ENCODE peak calls at places on chromosomes 12 and 14, in seven cellular contexts. M is CD8-positive, alpha-beta T cell; A is HepG2; R is GM06990; D is WERI-Rb-1; W is mesothelial cell of epicardium; E is choroid plexus epithelial cell. P is an unnamed sample.

GRCh38 chr12:69330475-69331473 is 17.4 kb upstream of the LYZ start:
- DNase-seq in M (peak), A (no peak), R (peak), D (peak), W (peak), E (peak), P (peak)

GRCh38 chr14:100644784-100645183 is 57.6 kb upstream of the BEGAIN start:
- DNase-seq in R (no peak), E (no peak), M (no peak), A (no peak), W (no peak), D (no peak), P (no peak)

GRCh38 chr12:28409892-28410291 is 219.6 kb downstream of the CCDC91 start:
- DNase-seq in E (peak), D (no peak), R (no peak), A (no peak), W (no peak), M (no peak), P (no peak)

GRCh38 chr14:96143906-96144305 is 60.7 kb upstream of the BDKRB2 start:
- DNase-seq in W (no peak), R (no peak), E (no peak), D (no peak), M (no peak), A (no peak), P (no peak)

GRCh38 chr14:42671636-42672035 is 1065.0 kb downstream of the LRFN5 start:
- DNase-seq in E (no peak), A (no peak), M (no peak), W (no peak), D (no peak), R (no peak), P (no peak)

GRCh38 chr14:70011098-70011497 is 131.9 kb downstream of the SMOC1 start:
- DNase-seq in R (no peak), M (no peak), A (no peak), W (no peak), E (no peak), D (peak), P (no peak)

GRCh38 chr12:12881495-12881894 is 9.9 kb upstream of the GPRC5A start:
- DNase-seq in E (peak), W (no peak), M (no peak), R (no peak), A (peak), D (no peak), P (no peak)

GRCh38 chr12:91178139-91178561 is 4.5 kb downstream of the DCN start:
- DNase-seq in E (peak), M (no peak), D (no peak), W (no peak), A (peak), R (peak), P (no peak)

GRCh38 chr12:88556213-88556612 is 24.1 kb downstream of the KITLG start:
- DNase-seq in D (no peak), E (no peak), R (no peak), M (no peak), W (no peak), A (no peak), P (no peak)

GRCh38 chr14:33782923-33783322 is 168.0 kb downstream of the EGLN3 start:
- DNase-seq in D (no peak), M (no peak), W (no peak), R (no peak), E (no peak), A (no peak), P (peak)

GRCh38 chr12:32494676-32495075 is 95.3 kb downstream of the FGD4 start:
- DNase-seq in W (no peak), A (no peak), E (peak), M (no peak), R (no peak), D (no peak), P (no peak)

GRCh38 chr14:34465069-34465859 is 3.2 kb upstream of the SPTSSA start:
- DNase-seq in W (no peak), A (peak), E (peak), D (no peak), R (no peak), M (no peak), P (no peak)

DNA sequence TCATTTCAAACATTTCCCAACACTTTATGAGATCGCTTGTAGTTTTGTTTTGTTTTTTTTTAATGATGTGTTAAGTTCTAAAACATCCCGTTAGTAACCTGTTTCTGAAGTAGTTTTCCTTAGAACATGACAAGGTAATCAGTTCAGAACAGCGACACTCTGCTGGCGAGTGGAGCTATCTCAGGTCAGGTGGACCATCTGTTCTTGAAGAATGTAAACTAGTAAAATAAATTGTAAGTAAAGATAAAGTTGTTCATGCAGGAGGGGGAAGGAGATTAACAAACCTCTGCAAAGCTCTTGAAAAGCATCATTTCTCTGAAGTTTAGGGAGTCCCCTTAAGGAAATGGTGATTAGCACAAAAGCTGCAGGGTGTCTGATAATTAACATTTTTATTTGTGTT is 71.9 kb upstream of the DACT1 start:
- DNase-seq in D (no peak), M (no peak), A (no peak), W (no peak), R (no peak), E (no peak), P (no peak)
- TF ChIP-seq CTCF in D (no peak), M (no peak), A (no peak), W (no peak), R (no peak), E (no peak), P (no peak)

GRCh38 chr14:29527286-29527685 is 400.4 kb downstream of the PRKD1 start:
- DNase-seq in R (no peak), A (no peak), M (no peak), D (no peak), E (no peak), W (no peak), P (no peak)

GRCh38 chr14:29518335-29518734 is 409.3 kb downstream of the PRKD1 start:
- DNase-seq in D (no peak), W (no peak), M (no peak), E (peak), R (no peak), A (no peak), P (no peak)

DNA sequence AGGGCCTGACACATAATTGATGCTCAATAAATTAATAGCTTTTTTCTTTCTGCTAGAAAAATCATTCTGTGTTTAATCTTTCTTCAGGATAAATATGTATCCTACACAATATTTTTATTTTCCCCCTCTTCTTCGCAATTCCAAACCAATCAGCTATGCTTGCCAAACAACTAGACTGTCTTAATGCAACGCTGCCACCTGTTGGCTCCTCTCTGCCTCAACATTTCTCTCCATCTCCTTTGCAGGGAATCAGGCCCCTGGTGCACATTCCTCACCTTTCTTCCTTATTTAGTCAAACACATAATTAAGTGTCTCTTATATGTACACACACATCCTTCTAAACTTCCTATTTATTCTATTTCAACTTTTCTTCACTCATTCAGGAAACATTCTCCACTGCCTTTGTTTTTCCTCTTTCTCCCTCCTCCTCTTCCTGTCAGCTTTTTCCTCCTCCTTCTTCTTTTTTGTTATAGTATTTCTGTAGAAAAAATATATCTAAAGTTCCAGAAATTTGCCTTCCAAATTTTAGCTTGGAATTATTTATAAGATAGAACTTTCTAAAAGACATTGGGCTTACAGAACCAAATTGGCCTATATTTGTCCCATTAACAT is 406.0 kb downstream of the PRKD1 start:
- DNase-seq in R (no peak), M (no peak), D (peak), W (no peak), E (peak), A (no peak), P (peak)
- TF ChIP-seq CTCF in R (no peak), M (no peak), D (peak), W (no peak), E (peak), A (peak), P (peak)

GRCh38 chr14:71773900-71774481 is 158.2 kb upstream of the RGS6 start:
- DNase-seq in E (no peak), A (no peak), D (no peak), W (no peak), M (no peak), R (no peak), P (no peak)

GRCh38 chr14:71780075-71780474 is 152.2 kb upstream of the RGS6 start:
- DNase-seq in E (no peak), D (no peak), W (no peak), A (no peak), M (no peak), R (no peak), P (no peak)

GRCh38 chr14:71780822-71781221 is 151.4 kb upstream of the RGS6 start:
- DNase-seq in D (no peak), M (no peak), W (no peak), A (no peak), E (no peak), R (no peak), P (no peak)

GRCh38 chr14:71776463-71777359 is 155.5 kb upstream of the RGS6 start:
- DNase-seq in M (no peak), E (peak), R (no peak), W (no peak), D (peak), A (no peak), P (no peak)
- TF ChIP-seq CTCF in M (no peak), E (peak), R (peak), W (no peak), D (peak), A (no peak), P (no peak)

GRCh38 chr12:121130866-121131373 is 1.8 kb upstream of the P2RX7 start:
- DNase-seq in A (no peak), M (no peak), W (no peak), D (no peak), R (no peak), E (no peak), P (no peak)

GRCh38 chr12:121135320-121135719 is 2.6 kb downstream of the P2RX7 start:
- DNase-seq in E (no peak), D (no peak), W (no peak), R (no peak), A (no peak), M (no peak), P (no peak)

GRCh38 chr12:121133838-121134237 is 1.2 kb downstream of the P2RX7 start:
- DNase-seq in M (no peak), D (no peak), E (no peak), R (no peak), A (no peak), W (no peak), P (no peak)

GRCh38 chr12:121131941-121132341 is 735 bp upstream of the P2RX7 start:
- DNase-seq in D (no peak), R (no peak), W (no peak), A (no peak), E (no peak), M (no peak), P (no peak)

GRCh38 chr12:121132601-121133481 is at the start of gene P2RX7:
- DNase-seq in A (no peak), M (peak), E (peak), W (no peak), D (no peak), R (peak), P (peak)
- TF ChIP-seq CTCF in A (peak), M (no peak), E (no peak), W (no peak), D (no peak), R (peak), P (no peak)

DNA sequence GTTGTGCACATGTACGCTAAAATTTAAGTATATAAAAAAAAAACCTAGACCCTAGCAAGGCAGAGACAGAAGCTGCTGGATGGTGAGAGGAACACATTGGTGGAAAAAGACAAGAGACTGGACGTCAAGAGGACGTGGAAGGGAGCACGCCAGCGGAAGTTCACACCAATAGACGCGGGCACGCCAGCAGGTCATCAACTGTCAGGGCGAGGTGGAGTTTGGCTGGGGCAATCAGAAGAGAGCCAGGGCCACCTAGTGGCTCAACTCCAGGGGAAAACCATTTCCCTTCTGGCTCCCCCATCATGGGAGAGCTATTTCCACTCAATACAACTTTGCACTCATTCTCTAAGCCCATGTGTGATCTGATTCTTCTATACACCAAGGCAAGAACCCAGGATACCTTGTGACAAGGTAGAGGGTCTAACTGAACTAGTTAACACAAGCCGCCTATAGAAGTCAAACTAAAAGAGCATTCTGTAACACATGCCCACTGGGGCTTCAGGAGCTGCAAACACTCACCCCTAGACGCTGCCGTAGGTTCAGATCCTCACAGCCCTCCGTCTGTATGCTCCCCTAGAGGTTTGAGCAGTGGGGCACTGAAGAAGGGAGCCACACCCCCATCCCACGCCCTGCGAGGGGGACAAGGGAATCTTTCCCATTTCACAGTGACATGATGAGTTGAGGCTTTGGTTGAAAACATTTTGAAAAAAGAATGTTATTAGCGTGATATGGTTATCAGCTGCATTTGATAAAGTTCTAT is 702.7 kb downstream of the TMTC2 start:
- DNase-seq in A (no peak), E (no peak), R (no peak), W (no peak), D (peak), M (no peak), P (peak)
- TF ChIP-seq CTCF in A (peak), E (peak), R (no peak), W (no peak), D (peak), M (no peak), P (peak)

DNA sequence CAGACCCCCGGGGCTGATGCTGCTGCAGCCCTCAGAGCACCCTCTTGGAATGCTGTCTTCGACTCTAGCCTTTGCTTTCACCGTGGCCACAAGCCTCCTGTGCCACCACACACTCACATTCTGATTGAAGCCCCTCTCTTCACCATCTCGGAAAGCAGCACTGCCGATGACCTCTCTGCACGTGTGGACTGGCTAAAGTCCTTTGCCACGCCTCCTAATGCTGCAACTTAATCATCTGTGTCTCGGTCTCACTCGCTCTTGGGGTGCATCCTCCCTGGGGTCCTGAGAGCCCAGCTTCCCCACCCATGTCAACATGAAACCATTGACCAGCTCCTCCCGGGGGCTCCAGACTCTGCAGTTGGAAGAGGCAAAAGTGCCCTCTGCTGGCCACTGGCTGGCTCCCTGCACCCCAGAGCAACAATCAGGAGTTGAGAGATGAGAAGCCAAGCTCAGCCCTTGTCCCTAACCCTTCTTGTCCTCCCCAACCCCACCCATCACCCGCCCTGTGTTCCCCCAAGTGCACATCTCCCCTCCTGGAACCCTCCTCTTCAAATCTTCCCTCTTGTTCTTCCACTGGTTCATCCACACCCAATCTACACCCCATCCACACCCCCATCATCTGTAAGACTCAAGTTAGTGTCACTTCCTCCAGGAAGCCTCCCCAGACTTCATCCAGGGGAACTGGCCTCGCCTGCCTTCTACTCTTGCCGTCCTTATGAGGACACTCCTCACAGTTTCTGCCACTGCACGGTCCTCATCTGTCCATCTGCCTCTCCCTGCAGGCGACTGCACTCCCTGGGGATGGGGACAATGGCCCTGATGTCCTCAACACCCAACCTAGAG is 23.6 kb upstream of the FAM181A start:
- DNase-seq in E (peak), W (no peak), D (peak), R (no peak), A (peak), M (no peak), P (peak)
- TF ChIP-seq CTCF in E (peak), W (no peak), D (peak), R (peak), A (peak), M (no peak), P (peak)

GRCh38 chr14:86035882-86036281 is 505.9 kb downstream of the FLRT2 start:
- DNase-seq in A (peak), E (peak), R (no peak), M (no peak), D (peak), W (no peak), P (peak)
- TF ChIP-seq CTCF in A (peak), E (peak), R (peak), M (no peak), D (peak), W (no peak), P (peak)

DNA sequence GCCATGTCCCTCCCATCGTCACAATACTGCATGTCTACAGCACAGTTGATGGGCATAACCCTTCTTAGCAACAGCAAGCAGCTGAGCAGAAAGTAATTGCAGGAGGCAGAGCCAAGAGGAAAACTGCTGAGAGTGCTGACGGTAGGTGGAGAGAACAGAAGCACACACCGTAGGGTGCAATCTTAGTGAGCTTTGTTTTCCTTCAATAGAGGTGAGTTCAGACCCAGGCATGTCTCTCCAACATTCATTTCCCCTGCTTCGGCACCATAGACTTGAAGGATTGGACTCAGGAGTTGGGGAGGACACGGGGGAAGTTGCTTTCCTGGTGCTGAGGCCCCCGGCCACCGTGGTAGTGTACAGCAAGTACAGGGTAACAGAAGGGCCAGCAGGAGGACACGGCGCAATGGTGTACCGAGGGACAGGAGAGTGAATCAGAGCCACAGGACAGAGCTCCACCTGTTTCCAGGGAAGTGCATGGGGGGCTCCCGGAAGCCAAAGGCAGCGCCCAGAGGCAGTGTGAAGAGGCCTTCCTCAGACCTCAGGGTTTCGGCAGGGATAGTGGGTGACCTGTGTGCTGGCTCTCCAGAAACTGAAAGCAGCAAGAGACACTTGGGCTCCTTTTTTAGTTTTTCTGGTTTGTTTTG is 36.3 kb upstream of the SINHCAF start:
- DNase-seq in W (no peak), M (peak), R (no peak), A (peak), E (peak), D (peak), P (no peak)
- TF ChIP-seq CTCF in W (no peak), M (no peak), R (no peak), A (peak), E (no peak), D (no peak), P (no peak)

GRCh38 chr14:68596211-68596610 is 196.7 kb downstream of the ZFP36L1 start:
- DNase-seq in M (no peak), R (no peak), D (no peak), W (no peak), A (no peak), E (no peak), P (no peak)

GRCh38 chr14:68598621-68599447 is 194.0 kb downstream of the ZFP36L1 start:
- DNase-seq in A (peak), W (no peak), R (no peak), E (peak), M (no peak), D (no peak), P (no peak)

GRCh38 chr14:68599896-68600620 is 192.8 kb downstream of the ZFP36L1 start:
- DNase-seq in R (no peak), W (no peak), A (no peak), M (no peak), D (peak), E (no peak), P (no peak)

GRCh38 chr14:68596701-68597100 is 196.2 kb downstream of the ZFP36L1 start:
- DNase-seq in W (no peak), R (no peak), E (no peak), D (no peak), M (no peak), A (no peak), P (no peak)

DNA sequence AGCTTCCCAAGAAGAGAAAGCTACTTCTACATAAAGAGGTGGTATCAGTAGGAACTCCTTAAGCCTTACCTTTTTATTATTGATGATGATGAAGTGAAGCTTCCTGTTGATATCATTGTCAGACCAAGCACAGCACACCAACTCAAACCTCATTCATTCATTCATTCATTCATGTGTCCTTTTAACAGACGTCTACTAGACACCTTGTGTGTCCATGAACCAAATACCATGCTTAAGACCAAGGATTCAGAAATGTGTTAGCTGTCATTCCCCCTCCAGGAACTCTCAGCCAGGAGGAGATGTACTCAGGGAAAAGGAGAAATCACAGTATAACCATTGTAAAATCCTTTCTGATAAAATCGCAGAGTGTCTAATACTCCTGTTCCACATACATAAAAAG is 194.8 kb downstream of the ZFP36L1 start:
- DNase-seq in M (no peak), W (no peak), A (no peak), R (no peak), E (no peak), D (no peak), P (no peak)
- TF ChIP-seq CTCF in M (no peak), W (no peak), A (no peak), R (no peak), E (no peak), D (no peak), P (no peak)